ENCODE peak calls at places on chromosomes 3 and 15, in seven cellular contexts. One of them, this sample, is unnamed.
A peak's percentile ranks its signal among the peaks of the same experiment; 100 is the strongest.

GRCh38 chr3:172138792-172139507 is 99.6 kb downstream of the FNDC3B start:
- DNase-seq in small intestine: peak; percentile 58
- DNase-seq in nephron progenitor cell: no peak
- DNase-seq in C1 segment of cervical spinal cord: peak; percentile 57
- DNase-seq in glutamatergic neuron: no peak
- DNase-seq in activated CD8-positive, alpha-beta T cell treated with anti-CD3 and anti-CD28 coated beads for 36 hours: peak; percentile 63
- DNase-seq in anterior cingulate cortex: peak; percentile 76
- DNase-seq in this sample: peak; percentile 78

GRCh38 chr3:13158871-13159270 is 85.6 kb upstream of the IQSEC1 start:
- DNase-seq in activated CD8-positive, alpha-beta T cell treated with anti-CD3 and anti-CD28 coated beads for 36 hours: no peak
- DNase-seq in nephron progenitor cell: no peak
- DNase-seq in small intestine: no peak
- DNase-seq in anterior cingulate cortex: no peak
- DNase-seq in C1 segment of cervical spinal cord: no peak
- DNase-seq in glutamatergic neuron: no peak
- DNase-seq in this sample: no peak

GRCh38 chr15:57425842-57426241 is 49.5 kb downstream of the CGNL1 start:
- DNase-seq in nephron progenitor cell: no peak
- DNase-seq in activated CD8-positive, alpha-beta T cell treated with anti-CD3 and anti-CD28 coated beads for 36 hours: no peak
- DNase-seq in glutamatergic neuron: no peak
- DNase-seq in anterior cingulate cortex: no peak
- DNase-seq in C1 segment of cervical spinal cord: no peak
- DNase-seq in small intestine: no peak
- DNase-seq in this sample: no peak

GRCh38 chr3:172194702-172195392 is 155.5 kb downstream of the FNDC3B start:
- DNase-seq in anterior cingulate cortex: no peak
- DNase-seq in glutamatergic neuron: no peak
- DNase-seq in C1 segment of cervical spinal cord: no peak
- DNase-seq in activated CD8-positive, alpha-beta T cell treated with anti-CD3 and anti-CD28 coated beads for 36 hours: no peak
- DNase-seq in small intestine: no peak
- DNase-seq in nephron progenitor cell: no peak
- DNase-seq in this sample: no peak

GRCh38 chr15:90191795-90192494 is 9.2 kb upstream of the SEMA4B start:
- DNase-seq in nephron progenitor cell: peak; percentile 72
- DNase-seq in C1 segment of cervical spinal cord: peak; percentile 87
- DNase-seq in small intestine: peak; percentile 94
- DNase-seq in activated CD8-positive, alpha-beta T cell treated with anti-CD3 and anti-CD28 coated beads for 36 hours: peak; percentile 55
- DNase-seq in anterior cingulate cortex: peak; percentile 94
- DNase-seq in glutamatergic neuron: no peak
- DNase-seq in this sample: peak; percentile 93

GRCh38 chr15:67307889-67308597 is 53.5 kb downstream of the IQCH start:
- DNase-seq in small intestine: no peak
- DNase-seq in nephron progenitor cell: no peak
- DNase-seq in anterior cingulate cortex: no peak
- DNase-seq in activated CD8-positive, alpha-beta T cell treated with anti-CD3 and anti-CD28 coated beads for 36 hours: no peak
- DNase-seq in C1 segment of cervical spinal cord: no peak
- DNase-seq in glutamatergic neuron: no peak
- DNase-seq in this sample: no peak

GRCh38 chr3:140421884-140422283 is 256.0 kb upstream of the TRIM42 start:
- DNase-seq in anterior cingulate cortex: no peak
- DNase-seq in activated CD8-positive, alpha-beta T cell treated with anti-CD3 and anti-CD28 coated beads for 36 hours: no peak
- DNase-seq in glutamatergic neuron: no peak
- DNase-seq in small intestine: no peak
- DNase-seq in C1 segment of cervical spinal cord: no peak
- DNase-seq in nephron progenitor cell: no peak
- DNase-seq in this sample: no peak

GRCh38 chr3:21839592-21839991 is 88.6 kb upstream of the ZNF385D start:
- DNase-seq in glutamatergic neuron: no peak
- DNase-seq in anterior cingulate cortex: no peak
- DNase-seq in activated CD8-positive, alpha-beta T cell treated with anti-CD3 and anti-CD28 coated beads for 36 hours: no peak
- DNase-seq in nephron progenitor cell: peak; percentile 22
- DNase-seq in small intestine: no peak
- DNase-seq in C1 segment of cervical spinal cord: no peak
- DNase-seq in this sample: no peak

GRCh38 chr3:136750922-136751258 is 1.3 kb downstream of the STAG1 start:
- DNase-seq in glutamatergic neuron: no peak
- DNase-seq in activated CD8-positive, alpha-beta T cell treated with anti-CD3 and anti-CD28 coated beads for 36 hours: no peak
- DNase-seq in C1 segment of cervical spinal cord: no peak
- DNase-seq in anterior cingulate cortex: no peak
- DNase-seq in small intestine: no peak
- DNase-seq in nephron progenitor cell: no peak
- DNase-seq in this sample: no peak

GRCh38 chr15:66777054-66777453 is 75.0 kb downstream of the SMAD6 start:
- DNase-seq in activated CD8-positive, alpha-beta T cell treated with anti-CD3 and anti-CD28 coated beads for 36 hours: no peak
- DNase-seq in glutamatergic neuron: no peak
- DNase-seq in C1 segment of cervical spinal cord: no peak
- DNase-seq in small intestine: no peak
- DNase-seq in nephron progenitor cell: no peak
- DNase-seq in anterior cingulate cortex: no peak
- DNase-seq in this sample: no peak

GRCh38 chr3:194114123-194114522 is 21.8 kb upstream of the HES1 start:
- DNase-seq in glutamatergic neuron: no peak
- DNase-seq in anterior cingulate cortex: no peak
- DNase-seq in activated CD8-positive, alpha-beta T cell treated with anti-CD3 and anti-CD28 coated beads for 36 hours: no peak
- DNase-seq in small intestine: peak; percentile 68
- DNase-seq in nephron progenitor cell: no peak
- DNase-seq in C1 segment of cervical spinal cord: no peak
- DNase-seq in this sample: no peak